ENCODE peak calls at places on chromosomes 6 and 20, in seven cellular contexts. A is caudate nucleus; G is NCI-H2081 treated with DMSO at 0.1 percent for 48 hours; H is naive B cell; U is stimulated activated CD4-positive, alpha-beta T cell treated with anti-CD3 and anti-CD28 coated beads, Interleukin-1b, Interleukin-23, amount 100 ng/mL, for 4 hours; B is AG09319; N is HuH-7. R is an unnamed sample.

GRCh38 chr20:54665812-54666211 is 190.4 kb downstream of the DOK5 start:
- DNase-seq in U (no peak), G (no peak), B (no peak), N (no peak), H (no peak), A (no peak), R (no peak)

GRCh38 chr6:122772724-122773123 is 6.8 kb upstream of the FABP7 start:
- DNase-seq in U (no peak), N (no peak), G (no peak), B (no peak), A (no peak), H (no peak), R (no peak)

GRCh38 chr6:76441850-76442249 is 369.4 kb upstream of the IMPG1 start:
- DNase-seq in H (no peak), G (no peak), A (no peak), B (no peak), N (no peak), U (no peak), R (no peak)

GRCh38 chr20:59032713-59033059 is 551 bp upstream of the ATP5F1E start:
- DNase-seq in A (no peak), H (no peak), G (no peak), N (peak), B (no peak), U (no peak), R (no peak)

GRCh38 chr6:69875715-69876114 is 9.4 kb downstream of the COL19A1 start:
- DNase-seq in G (no peak), A (no peak), U (no peak), B (no peak), H (no peak), N (no peak), R (no peak)

GRCh38 chr6:34067814-34068213 is 78.1 kb downstream of the GRM4 start:
- DNase-seq in H (no peak), G (no peak), N (peak), U (no peak), B (no peak), A (no peak), R (no peak)

GRCh38 chr20:62508641-62509051 is 32.9 kb upstream of the GATA5 start:
- DNase-seq in A (no peak), N (no peak), H (no peak), G (no peak), B (no peak), U (no peak), R (peak)

GRCh38 chr6:5670381-5670780 is 336.3 kb downstream of the NRN1 start:
- DNase-seq in H (no peak), U (no peak), G (no peak), N (no peak), A (no peak), B (no peak), R (no peak)

GRCh38 chr6:54910326-54910952 is 63.9 kb downstream of the FAM83B start:
- DNase-seq in U (no peak), N (no peak), H (no peak), A (no peak), B (no peak), G (no peak), R (no peak)

GRCh38 chr20:51650685-51651134 is 108.2 kb upstream of the NFATC2 start:
- DNase-seq in B (no peak), G (no peak), N (no peak), H (peak), A (no peak), U (no peak), R (no peak)

GRCh38 chr6:149140910-149141290 is 176.6 kb upstream of the TAB2 start:
- DNase-seq in H (no peak), U (no peak), A (no peak), G (no peak), N (no peak), B (no peak), R (no peak)

GRCh38 chr6:118735320-118735719 is 83.9 kb upstream of the CEP85L start:
- DNase-seq in H (peak), B (no peak), U (no peak), G (no peak), A (no peak), N (peak), R (no peak)

GRCh38 chr6:77123527-77123926 is 339.8 kb downstream of the HTR1B start:
- DNase-seq in A (no peak), G (no peak), N (no peak), U (no peak), B (no peak), H (no peak), R (no peak)

GRCh38 chr6:162856885-162857284 is 129.1 kb downstream of the PACRG start:
- DNase-seq in B (peak), N (peak), G (peak), H (no peak), A (no peak), U (no peak), R (no peak)

GRCh38 chr20:63014710-63015109 is 7.9 kb upstream of the BHLHE23 start:
- DNase-seq in B (no peak), G (no peak), N (no peak), H (no peak), A (no peak), U (no peak), R (no peak)

GRCh38 chr6:31087494-31088089 is 24.8 kb downstream of the C6orf15 start:
- DNase-seq in G (no peak), N (peak), B (peak), U (peak), A (peak), H (peak), R (peak)

GRCh38 chr6:90184334-90185298 is 112.0 kb downstream of the BACH2 start:
- DNase-seq in N (no peak), G (no peak), U (no peak), A (no peak), H (no peak), B (no peak), R (no peak)

GRCh38 chr20:59010995-59011873 is 4.2 kb upstream of the CTSZ start:
- DNase-seq in B (peak), U (no peak), G (no peak), H (no peak), N (no peak), A (no peak), R (peak)

GRCh38 chr6:17054647-17055046 is 47.2 kb upstream of the STMND1 start:
- DNase-seq in B (no peak), H (no peak), U (no peak), G (no peak), A (no peak), N (no peak), R (no peak)

GRCh38 chr20:59988141-59988540 is 29.9 kb downstream of the CDH26 start:
- DNase-seq in U (no peak), B (no peak), G (no peak), A (no peak), H (no peak), N (no peak), R (peak)

GRCh38 chr20:47126709-47127108 is 229.8 kb downstream of the ZMYND8 start:
- DNase-seq in A (no peak), N (no peak), G (no peak), U (no peak), H (no peak), B (no peak), R (no peak)

GRCh38 chr6:27503436-27504030 is 30.6 kb upstream of the ZNF184 start:
- DNase-seq in G (no peak), A (peak), H (peak), B (peak), U (peak), N (no peak), R (peak)

GRCh38 chr20:3980260-3981131 is 34.9 kb downstream of the RNF24 start:
- DNase-seq in A (no peak), U (peak), H (no peak), G (no peak), N (peak), B (no peak), R (peak)

GRCh38 chr20:45041464-45042337 is 59.2 kb downstream of the KCNS1 start:
- DNase-seq in A (no peak), G (no peak), H (no peak), B (no peak), U (no peak), N (peak), R (no peak)

GRCh38 chr6:151690768-151691562 is 116.5 kb upstream of the ESR1 start:
- DNase-seq in B (no peak), N (no peak), U (no peak), H (peak), G (no peak), A (no peak), R (peak)

GRCh38 chr6:45773906-45774305 is 241.8 kb downstream of the CLIC5 start:
- DNase-seq in A (no peak), H (no peak), U (no peak), N (no peak), B (no peak), G (no peak), R (no peak)

GRCh38 chr6:71248306-71248705 is 40.3 kb upstream of the OGFRL1 start:
- DNase-seq in N (no peak), H (peak), G (no peak), B (no peak), U (no peak), A (no peak), R (no peak)

GRCh38 chr6:169915769-169916550 is 164.5 kb downstream of the ERMARD start:
- DNase-seq in N (no peak), H (no peak), B (no peak), G (no peak), U (no peak), A (no peak), R (no peak)

GRCh38 chr6:157561929-157562810 is 181.2 kb downstream of the ZDHHC14 start:
- DNase-seq in N (no peak), G (no peak), B (no peak), A (no peak), H (peak), U (no peak), R (peak)

GRCh38 chr6:160279850-160280249 is 21.2 kb upstream of the SLC22A2 start:
- DNase-seq in U (no peak), N (no peak), B (no peak), H (no peak), A (no peak), G (no peak), R (no peak)

GRCh38 chr6:133837801-133838349 is 51.0 kb upstream of the TCF21 start:
- DNase-seq in G (peak), A (no peak), H (peak), B (no peak), N (peak), U (peak), R (peak)

GRCh38 chr6:143691900-143692572 is 14.3 kb downstream of the PHACTR2 start:
- DNase-seq in A (no peak), G (no peak), N (no peak), H (no peak), B (no peak), U (no peak), R (no peak)

GRCh38 chr20:63735859-63736718 is at the start of gene LIME1:
- DNase-seq in U (peak), B (no peak), G (no peak), H (peak), A (no peak), N (no peak), R (peak)

GRCh38 chr20:41030536-41031242 is 2.1 kb downstream of the TOP1 start:
- DNase-seq in N (no peak), H (no peak), U (no peak), A (no peak), B (peak), G (no peak), R (no peak)

GRCh38 chr20:32052792-32053362 is 835 bp downstream of the HCK start:
- DNase-seq in N (no peak), H (peak), U (no peak), A (no peak), B (no peak), G (no peak), R (no peak)

GRCh38 chr6:7224726-7225125 is 88.3 kb downstream of the SSR1 start:
- DNase-seq in B (no peak), U (no peak), G (no peak), H (no peak), A (no peak), N (no peak), R (no peak)

GRCh38 chr20:62243106-62243505 is 4.8 kb downstream of the OSBPL2 start:
- DNase-seq in H (no peak), G (no peak), N (no peak), A (no peak), B (no peak), U (no peak), R (no peak)